ENCODE peak calls at places on chromosomes 12 and 14, in ten cellular contexts. One of them, this sample, is unnamed.

GRCh38 chr14:105085766-105086165 is 20.5 kb upstream of the GPR132 start:
- DNase-seq in ovary: peak
- DNase-seq in stomach: peak
- DNase-seq in uterus: no peak
- DNase-seq in body of pancreas: no peak
- DNase-seq in Peyer's patch: peak
- DNase-seq in IMR-90: no peak
- DNase-seq in HepG2: no peak
- DNase-seq in A549: no peak
- DNase-seq in right lobe of liver: no peak
- DNase-seq in this sample: no peak

GRCh38 chr12:15188136-15188535 is 33.1 kb downstream of the RERG start:
- DNase-seq in ovary: no peak
- DNase-seq in body of pancreas: no peak
- DNase-seq in HepG2: no peak
- DNase-seq in Peyer's patch: no peak
- DNase-seq in stomach: no peak
- DNase-seq in IMR-90: no peak
- DNase-seq in A549: no peak
- DNase-seq in right lobe of liver: no peak
- DNase-seq in uterus: no peak
- DNase-seq in this sample: no peak

GRCh38 chr12:71972441-71973074 is 33.9 kb downstream of the TPH2 start:
- DNase-seq in body of pancreas: peak
- DNase-seq in stomach: no peak
- DNase-seq in HepG2: no peak
- DNase-seq in A549: no peak
- DNase-seq in right lobe of liver: no peak
- DNase-seq in ovary: no peak
- DNase-seq in Peyer's patch: no peak
- DNase-seq in IMR-90: no peak
- DNase-seq in uterus: no peak
- DNase-seq in this sample: no peak

GRCh38 chr14:104770851-104771272 is 17.9 kb downstream of the SIVA1 start:
- DNase-seq in ovary: no peak
- DNase-seq in stomach: no peak
- DNase-seq in Peyer's patch: no peak
- DNase-seq in right lobe of liver: no peak
- DNase-seq in uterus: no peak
- DNase-seq in IMR-90: no peak
- DNase-seq in A549: peak
- DNase-seq in HepG2: no peak
- DNase-seq in body of pancreas: no peak
- DNase-seq in this sample: no peak

GRCh38 chr12:91896725-91897515 is 248.7 kb downstream of the BTG1 start:
- DNase-seq in ovary: no peak
- DNase-seq in right lobe of liver: no peak
- DNase-seq in HepG2: no peak
- DNase-seq in IMR-90: no peak
- DNase-seq in body of pancreas: peak
- DNase-seq in stomach: no peak
- DNase-seq in A549: no peak
- DNase-seq in Peyer's patch: no peak
- DNase-seq in uterus: peak
- DNase-seq in this sample: no peak

GRCh38 chr12:82686223-82687019 is at the start of gene TMTC2:
- DNase-seq in uterus: peak
- DNase-seq in A549: peak
- DNase-seq in body of pancreas: peak
- DNase-seq in stomach: peak
- DNase-seq in right lobe of liver: peak
- DNase-seq in Peyer's patch: peak
- DNase-seq in IMR-90: peak
- DNase-seq in ovary: peak
- DNase-seq in HepG2: peak
- DNase-seq in this sample: peak

GRCh38 chr12:1606021-1606622 is 11.7 kb upstream of the FBXL14 start:
- DNase-seq in right lobe of liver: peak
- DNase-seq in uterus: peak
- DNase-seq in Peyer's patch: peak
- DNase-seq in ovary: peak
- DNase-seq in IMR-90: peak
- DNase-seq in HepG2: peak
- DNase-seq in A549: peak
- DNase-seq in body of pancreas: peak
- DNase-seq in stomach: peak
- DNase-seq in this sample: no peak

GRCh38 chr12:93020225-93020997 is 91.3 kb upstream of the EEA1 start:
- DNase-seq in stomach: peak
- DNase-seq in IMR-90: no peak
- DNase-seq in Peyer's patch: peak
- DNase-seq in uterus: no peak
- DNase-seq in body of pancreas: peak
- DNase-seq in A549: no peak
- DNase-seq in ovary: peak
- DNase-seq in right lobe of liver: no peak
- DNase-seq in HepG2: peak
- DNase-seq in this sample: no peak

GRCh38 chr14:77098470-77099353 is 654 bp downstream of the CIPC start:
- DNase-seq in ovary: peak
- DNase-seq in right lobe of liver: peak
- DNase-seq in stomach: peak
- DNase-seq in HepG2: no peak
- DNase-seq in uterus: peak
- DNase-seq in body of pancreas: peak
- DNase-seq in A549: no peak
- DNase-seq in Peyer's patch: peak
- DNase-seq in IMR-90: no peak
- DNase-seq in this sample: no peak

GRCh38 chr14:77099425-77100167 is 1.5 kb downstream of the CIPC start:
- DNase-seq in body of pancreas: peak
- DNase-seq in stomach: no peak
- DNase-seq in Peyer's patch: no peak
- DNase-seq in A549: no peak
- DNase-seq in IMR-90: peak
- DNase-seq in HepG2: no peak
- DNase-seq in ovary: no peak
- DNase-seq in right lobe of liver: no peak
- DNase-seq in uterus: no peak
- DNase-seq in this sample: no peak

GRCh38 chr14:77097006-77097688 is 911 bp upstream of the CIPC start:
- DNase-seq in HepG2: peak
- DNase-seq in Peyer's patch: no peak
- DNase-seq in ovary: no peak
- DNase-seq in uterus: no peak
- DNase-seq in stomach: no peak
- DNase-seq in right lobe of liver: no peak
- DNase-seq in body of pancreas: no peak
- DNase-seq in A549: no peak
- DNase-seq in IMR-90: peak
- DNase-seq in this sample: no peak

GRCh38 chr14:77100961-77101360 is 2.9 kb downstream of the CIPC start:
- DNase-seq in ovary: no peak
- DNase-seq in IMR-90: peak
- DNase-seq in HepG2: no peak
- DNase-seq in stomach: no peak
- DNase-seq in A549: no peak
- DNase-seq in Peyer's patch: no peak
- DNase-seq in right lobe of liver: no peak
- DNase-seq in uterus: no peak
- DNase-seq in body of pancreas: no peak
- DNase-seq in this sample: no peak

DNA sequence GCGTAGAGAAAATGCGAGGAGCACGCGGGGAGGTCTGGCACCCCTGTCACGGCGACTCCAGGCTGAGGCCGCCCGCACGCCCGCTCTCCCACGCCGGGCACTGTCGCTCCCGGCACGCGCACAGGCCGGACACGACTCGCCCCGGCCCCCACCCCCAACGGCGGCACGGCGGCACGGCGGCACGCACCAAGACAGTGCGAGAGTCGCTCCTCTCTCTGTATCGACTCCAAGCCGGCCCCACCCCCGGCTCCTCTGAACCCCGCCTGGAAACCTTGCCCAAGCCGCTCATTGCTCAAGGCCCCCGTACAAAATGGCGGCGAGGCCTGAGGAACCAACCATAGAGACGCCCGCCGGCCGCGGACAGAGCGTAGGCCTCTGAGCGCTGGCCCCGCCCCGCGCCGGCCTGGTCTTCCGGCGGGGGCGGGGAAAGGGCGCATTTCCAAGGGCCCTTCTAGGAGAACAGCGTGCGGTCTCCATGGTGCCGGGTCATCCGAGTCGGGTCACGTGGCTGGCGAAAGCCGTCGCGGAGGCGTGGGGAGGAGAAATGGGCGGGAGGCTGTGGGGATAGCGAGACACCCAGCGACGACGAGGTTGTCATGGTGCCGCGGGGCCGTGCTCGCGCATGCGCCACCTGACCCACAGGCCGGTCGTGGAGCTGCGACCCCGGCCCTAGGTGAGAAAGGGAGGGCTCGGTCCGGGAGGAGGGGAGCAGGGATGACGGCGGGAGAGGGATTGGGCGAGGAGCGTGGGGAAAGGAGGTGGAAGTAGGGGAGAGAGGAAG is at the start of gene CIPC:
- DNase-seq in body of pancreas: peak
- DNase-seq in stomach: peak
- DNase-seq in IMR-90: peak
- DNase-seq in uterus: peak
- DNase-seq in right lobe of liver: peak
- DNase-seq in HepG2: peak
- DNase-seq in A549: peak
- DNase-seq in ovary: peak
- DNase-seq in Peyer's patch: peak
- DNase-seq in this sample: peak
- TF ChIP-seq POLR2A in body of pancreas: peak
- TF ChIP-seq POLR2A in stomach: peak
- TF ChIP-seq POLR2A in IMR-90: peak
- TF ChIP-seq POLR2A in uterus: peak
- TF ChIP-seq POLR2A in right lobe of liver: peak
- TF ChIP-seq POLR2A in HepG2: no peak
- TF ChIP-seq POLR2A in A549: peak
- TF ChIP-seq POLR2A in ovary: peak
- TF ChIP-seq POLR2A in Peyer's patch: peak
- TF ChIP-seq POLR2A in this sample: peak

DNA sequence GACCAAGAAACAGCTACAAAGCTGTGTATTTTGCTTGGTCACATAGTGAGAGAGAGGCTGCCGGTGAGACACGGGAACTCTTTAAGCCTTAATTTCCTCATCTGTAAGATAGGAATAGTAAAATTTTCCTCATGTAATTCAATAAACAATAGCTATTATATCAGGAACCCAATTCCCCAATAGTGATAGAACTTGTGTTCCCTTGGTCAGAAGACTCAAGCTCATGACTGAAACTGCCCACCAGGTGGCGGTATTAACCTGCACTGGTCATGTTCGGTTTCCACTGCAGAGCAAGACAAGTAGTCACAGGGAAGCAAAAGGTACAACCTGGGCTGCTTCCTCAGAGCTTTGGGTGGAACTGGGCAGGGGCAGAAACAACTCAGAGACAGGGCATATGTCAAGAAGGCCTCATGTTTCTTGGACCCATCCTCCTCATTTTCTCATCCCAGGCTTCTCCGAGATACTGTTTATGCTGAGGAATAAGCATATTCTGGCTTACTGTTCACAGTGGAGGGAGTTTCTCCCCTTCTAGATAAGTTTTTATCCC is 4.2 kb upstream of the AJUBA start:
- DNase-seq in HepG2: peak
- DNase-seq in IMR-90: peak
- DNase-seq in A549: peak
- DNase-seq in right lobe of liver: peak
- DNase-seq in Peyer's patch: peak
- DNase-seq in uterus: peak
- DNase-seq in ovary: peak
- DNase-seq in body of pancreas: peak
- DNase-seq in stomach: peak
- DNase-seq in this sample: peak
- TF ChIP-seq POLR2A in HepG2: no peak
- TF ChIP-seq POLR2A in IMR-90: no peak
- TF ChIP-seq POLR2A in A549: no peak
- TF ChIP-seq POLR2A in right lobe of liver: no peak
- TF ChIP-seq POLR2A in Peyer's patch: no peak
- TF ChIP-seq POLR2A in uterus: no peak
- TF ChIP-seq POLR2A in ovary: no peak
- TF ChIP-seq POLR2A in body of pancreas: no peak
- TF ChIP-seq POLR2A in stomach: no peak
- TF ChIP-seq POLR2A in this sample: no peak

GRCh38 chr14:65304239-65304638 is 108.3 kb upstream of the FUT8 start:
- DNase-seq in ovary: no peak
- DNase-seq in stomach: no peak
- DNase-seq in HepG2: no peak
- DNase-seq in Peyer's patch: no peak
- DNase-seq in uterus: no peak
- DNase-seq in body of pancreas: no peak
- DNase-seq in IMR-90: no peak
- DNase-seq in A549: no peak
- DNase-seq in right lobe of liver: no peak
- DNase-seq in this sample: no peak

GRCh38 chr14:65303185-65303901 is 109.2 kb upstream of the FUT8 start:
- DNase-seq in stomach: no peak
- DNase-seq in HepG2: no peak
- DNase-seq in IMR-90: peak
- DNase-seq in Peyer's patch: no peak
- DNase-seq in right lobe of liver: no peak
- DNase-seq in ovary: no peak
- DNase-seq in body of pancreas: no peak
- DNase-seq in uterus: no peak
- DNase-seq in A549: no peak
- DNase-seq in this sample: no peak

GRCh38 chr14:65301862-65302539 is 110.5 kb upstream of the FUT8 start:
- DNase-seq in body of pancreas: peak
- DNase-seq in A549: no peak
- DNase-seq in Peyer's patch: no peak
- DNase-seq in uterus: no peak
- DNase-seq in stomach: peak
- DNase-seq in IMR-90: no peak
- DNase-seq in right lobe of liver: no peak
- DNase-seq in HepG2: peak
- DNase-seq in ovary: no peak
- DNase-seq in this sample: no peak

GRCh38 chr14:65303902-65304222 is 108.7 kb upstream of the FUT8 start:
- DNase-seq in IMR-90: no peak
- DNase-seq in ovary: no peak
- DNase-seq in uterus: no peak
- DNase-seq in HepG2: no peak
- DNase-seq in A549: no peak
- DNase-seq in body of pancreas: no peak
- DNase-seq in right lobe of liver: no peak
- DNase-seq in stomach: no peak
- DNase-seq in Peyer's patch: no peak
- DNase-seq in this sample: no peak

GRCh38 chr14:65302571-65303184 is 109.9 kb upstream of the FUT8 start:
- DNase-seq in Peyer's patch: no peak
- DNase-seq in body of pancreas: peak
- DNase-seq in right lobe of liver: no peak
- DNase-seq in stomach: peak
- DNase-seq in A549: no peak
- DNase-seq in IMR-90: no peak
- DNase-seq in uterus: no peak
- DNase-seq in ovary: no peak
- DNase-seq in HepG2: no peak
- DNase-seq in this sample: no peak
- TF ChIP-seq POLR2A in Peyer's patch: no peak
- TF ChIP-seq POLR2A in body of pancreas: no peak
- TF ChIP-seq POLR2A in right lobe of liver: no peak
- TF ChIP-seq POLR2A in stomach: no peak
- TF ChIP-seq POLR2A in A549: no peak
- TF ChIP-seq POLR2A in IMR-90: no peak
- TF ChIP-seq POLR2A in uterus: no peak
- TF ChIP-seq POLR2A in ovary: no peak
- TF ChIP-seq POLR2A in HepG2: no peak
- TF ChIP-seq POLR2A in this sample: no peak

DNA sequence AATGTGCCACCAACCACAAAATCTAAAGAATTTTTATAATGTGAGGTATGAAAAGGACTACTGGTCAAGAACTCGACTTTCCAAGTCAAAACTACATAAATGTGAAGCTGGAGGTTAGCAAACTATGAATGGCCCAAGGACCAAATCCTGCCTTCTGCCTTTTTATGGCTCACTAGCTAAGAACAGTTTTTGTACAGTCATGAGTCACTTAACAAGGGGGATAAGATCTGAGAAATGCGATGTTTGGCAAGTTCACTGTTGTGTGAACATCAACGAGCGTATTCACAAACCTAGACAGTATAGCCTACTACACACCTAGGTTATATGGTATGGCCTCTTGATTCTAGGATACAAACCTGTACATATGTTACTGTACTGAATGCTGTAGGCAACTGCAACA is 28.2 kb downstream of the FERMT2 start:
- DNase-seq in A549: no peak
- DNase-seq in IMR-90: peak
- DNase-seq in body of pancreas: no peak
- DNase-seq in HepG2: no peak
- DNase-seq in right lobe of liver: no peak
- DNase-seq in uterus: no peak
- DNase-seq in stomach: no peak
- DNase-seq in ovary: no peak
- DNase-seq in Peyer's patch: no peak
- DNase-seq in this sample: no peak
- TF ChIP-seq POLR2A in A549: no peak
- TF ChIP-seq POLR2A in IMR-90: no peak
- TF ChIP-seq POLR2A in body of pancreas: no peak
- TF ChIP-seq POLR2A in HepG2: no peak
- TF ChIP-seq POLR2A in right lobe of liver: no peak
- TF ChIP-seq POLR2A in uterus: no peak
- TF ChIP-seq POLR2A in stomach: no peak
- TF ChIP-seq POLR2A in ovary: no peak
- TF ChIP-seq POLR2A in Peyer's patch: no peak
- TF ChIP-seq POLR2A in this sample: no peak